ENCODE peak calls at places on chromosomes 6 and 20, in six cellular contexts. N is stimulated activated CD8-positive, alpha-beta memory T cell treated with anti-CD3 and anti-CD28 coated beads, Interleukin-4, amount 100 ng/mL, for 1 hour; Z is colonic mucosa; J is PC-3; G is LHCN-M2; M is AG10803. F is an unnamed sample.

GRCh38 chr6:27667016-27667415 is 194.1 kb upstream of the ZNF184 start:
- DNase-seq in N (no peak), Z (no peak), J (no peak), G (no peak), M (no peak), F (no peak)

GRCh38 chr6:168949876-168950499 is 303.7 kb downstream of the THBS2 start:
- DNase-seq in N (no peak), Z (no peak), J (no peak), G (peak; percentile 26), M (peak; percentile 52), F (no peak)

GRCh38 chr6:38088794-38089193 is 269.3 kb downstream of the ZFAND3 start:
- DNase-seq in N (no peak), Z (no peak), J (no peak), G (no peak), M (no peak), F (no peak)

GRCh38 chr20:17808357-17808756 is 108.6 kb downstream of the BANF2 start:
- DNase-seq in N (no peak), Z (peak; percentile 52), J (no peak), G (no peak), M (peak; percentile 68), F (no peak)

GRCh38 chr6:19836799-19837510 is at the start of gene ID4:
- DNase-seq in N (no peak), Z (peak; percentile 86), J (peak; percentile 12), G (no peak), M (peak; percentile 97), F (no peak)

GRCh38 chr20:33481431-33481941 is 8.4 kb upstream of the CBFA2T2 start:
- DNase-seq in N (no peak), Z (no peak), J (no peak), G (no peak), M (no peak), F (no peak)

GRCh38 chr6:27630727-27631613 is 158.1 kb upstream of the ZNF184 start:
- DNase-seq in N (no peak), Z (peak; percentile 41), J (peak; percentile 66), G (no peak), M (no peak), F (no peak)

GRCh38 chr6:158029668-158030230 is 48.1 kb downstream of the SYNJ2 start:
- DNase-seq in N (no peak), Z (no peak), J (no peak), G (no peak), M (no peak), F (no peak)

GRCh38 chr6:166498661-166499349 is 87.7 kb downstream of the RAMACL start:
- DNase-seq in N (no peak), Z (no peak), J (no peak), G (no peak), M (no peak), F (no peak)

GRCh38 chr6:161301338-161301737 is 27.5 kb upstream of the AGPAT4 start:
- DNase-seq in N (no peak), Z (no peak), J (no peak), G (peak; percentile 46), M (peak; percentile 87), F (no peak)

GRCh38 chr6:83514877-83515466 is 2.6 kb downstream of the PRSS35 start:
- DNase-seq in N (no peak), Z (peak; percentile 42), J (peak; percentile 85), G (peak; percentile 57), M (peak; percentile 62), F (peak; percentile 58)

GRCh38 chr6:149140137-149140909 is 177.2 kb upstream of the TAB2 start:
- DNase-seq in N (no peak), Z (no peak), J (no peak), G (no peak), M (no peak), F (no peak)

GRCh38 chr6:35790683-35791082 is 6.4 kb downstream of the CLPS start:
- DNase-seq in N (no peak), Z (no peak), J (no peak), G (no peak), M (no peak), F (no peak)

GRCh38 chr6:32110632-32111031 is 1.5 kb upstream of the TNXB start:
- DNase-seq in N (no peak), Z (no peak), J (no peak), G (no peak), M (no peak), F (no peak)

GRCh38 chr6:32692019-32692418 is 25.6 kb upstream of the HLA-DQB1 start:
- DNase-seq in N (no peak), Z (peak; percentile 44), J (peak; percentile 66), G (no peak), M (no peak), F (peak; percentile 62)

GRCh38 chr20:34998331-34998950 is 42.8 kb downstream of the MYH7B start:
- DNase-seq in N (no peak), Z (no peak), J (no peak), G (no peak), M (no peak), F (no peak)

GRCh38 chr20:60931691-60932090 is 320.4 kb upstream of the CDH4 start:
- DNase-seq in N (no peak), Z (no peak), J (no peak), G (no peak), M (no peak), F (no peak)

GRCh38 chr6:67757465-67758033 is 877.5 kb upstream of the ADGRB3 start:
- DNase-seq in N (no peak), Z (no peak), J (no peak), G (no peak), M (no peak), F (no peak)

GRCh38 chr6:19297880-19298279 is 539.3 kb upstream of the ID4 start:
- DNase-seq in N (no peak), Z (no peak), J (no peak), G (no peak), M (no peak), F (no peak)

GRCh38 chr6:136069119-136069518 is 181.0 kb downstream of the MTFR2 start:
- DNase-seq in N (no peak), Z (no peak), J (no peak), G (peak; percentile 79), M (peak; percentile 88), F (no peak)

GRCh38 chr6:148893481-148893880 is 146.7 kb downstream of the UST start:
- DNase-seq in N (no peak), Z (no peak), J (no peak), G (no peak), M (no peak), F (no peak)

GRCh38 chr20:41276317-41276751 is 41.2 kb downstream of the ZHX3 start:
- DNase-seq in N (no peak), Z (no peak), J (no peak), G (no peak), M (no peak), F (no peak)

GRCh38 chr6:56938634-56939294 is 16.1 kb upstream of the BEND6 start:
- DNase-seq in N (no peak), Z (no peak), J (peak; percentile 99), G (peak; percentile 100), M (peak; percentile 100), F (no peak)

GRCh38 chr6:113558966-113559365 is 298.2 kb upstream of the MARCKS start:
- DNase-seq in N (no peak), Z (no peak), J (peak; percentile 23), G (peak; percentile 70), M (peak; percentile 81), F (no peak)

GRCh38 chr6:91569071-91569470 is 982.2 kb upstream of the MAP3K7 start:
- DNase-seq in N (no peak), Z (no peak), J (peak; percentile 14), G (no peak), M (no peak), F (no peak)

GRCh38 chr6:110654096-110654820 is 161.0 kb downstream of the CDK19 start:
- DNase-seq in N (no peak), Z (no peak), J (peak; percentile 82), G (peak; percentile 52), M (peak; percentile 5), F (no peak)

GRCh38 chr6:80962382-80962781 is 790.1 kb downstream of the TENT5A start:
- DNase-seq in N (no peak), Z (no peak), J (no peak), G (peak; percentile 35), M (no peak), F (no peak)

F was measured in AML-193.